ENCODE peak calls at places on chromosomes 7 and 10, in eight cellular contexts. A, Z, C, R, G, I, D and N are unnamed samples.

GRCh38 chr10:79047875-79048638 is 20.7 kb upstream of the ZMIZ1 start:
- DNase-seq in A (peak; percentile 11), Z (no peak), C (no peak), R (peak; percentile 64), G (no peak), I (no peak), D (no peak), N (no peak)

GRCh38 chr7:7181519-7182155 is 707 bp upstream of the C1GALT1 start:
- DNase-seq in A (peak; percentile 48), Z (no peak), C (no peak), R (peak; percentile 45), G (no peak), I (peak; percentile 64), D (peak; percentile 12), N (no peak)

GRCh38 chr7:30366606-30367005 is 82.2 kb downstream of the ZNRF2 start:
- DNase-seq in A (no peak), Z (no peak), C (no peak), R (no peak), G (no peak), I (no peak), D (no peak), N (no peak)

GRCh38 chr7:90721869-90722431 is 125.8 kb downstream of the CDK14 start:
- DNase-seq in A (no peak), Z (no peak), C (no peak), R (no peak), G (no peak), I (no peak), D (no peak), N (no peak)

GRCh38 chr7:45256309-45256708 is 98.7 kb downstream of the RAMP3 start:
- DNase-seq in A (no peak), Z (no peak), C (no peak), R (no peak), G (no peak), I (no peak), D (no peak), N (no peak)

GRCh38 chr10:86673827-86674581 is 5.7 kb downstream of the LDB3 start:
- DNase-seq in A (no peak), Z (no peak), C (no peak), R (no peak), G (no peak), I (peak; percentile 79), D (peak; percentile 28), N (no peak)

GRCh38 chr7:50552921-50553320 is 12.3 kb downstream of the DDC start:
- DNase-seq in A (peak; percentile 50), Z (peak; percentile 21), C (no peak), R (no peak), G (no peak), I (peak; percentile 55), D (peak; percentile 56), N (no peak)

GRCh38 chr10:99372546-99373271 is 43.6 kb downstream of the CNNM1 start:
- DNase-seq in A (no peak), Z (peak; percentile 36), C (no peak), R (no peak), G (no peak), I (no peak), D (peak; percentile 58), N (no peak)

GRCh38 chr7:26857534-26858228 is 6.7 kb downstream of the SKAP2 start:
- DNase-seq in A (peak; percentile 12), Z (no peak), C (no peak), R (no peak), G (no peak), I (peak; percentile 39), D (no peak), N (peak; percentile 79)

GRCh38 chr7:155299539-155300202 is 2.0 kb downstream of the INSIG1 start:
- DNase-seq in A (no peak), Z (no peak), C (no peak), R (no peak), G (no peak), I (no peak), D (peak; percentile 21), N (no peak)

GRCh38 chr10:47400251-47400650 is 16.2 kb upstream of the ZNF488 start:
- DNase-seq in A (no peak), Z (no peak), C (no peak), R (no peak), G (no peak), I (no peak), D (no peak), N (no peak)

GRCh38 chr10:93147281-93147680 is 73.6 kb downstream of the CYP26A1 start:
- DNase-seq in A (no peak), Z (no peak), C (no peak), R (no peak), G (no peak), I (no peak), D (no peak), N (no peak)

GRCh38 chr10:5575144-5575481 is 50.4 kb downstream of the CALML3 start:
- DNase-seq in A (no peak), Z (no peak), C (no peak), R (no peak), G (no peak), I (no peak), D (no peak), N (no peak)

GRCh38 chr7:47327698-47328391 is 254.1 kb downstream of the TNS3 start:
- DNase-seq in A (peak; percentile 77), Z (peak; percentile 89), C (no peak), R (no peak), G (no peak), I (peak; percentile 86), D (peak; percentile 96), N (peak; percentile 94)

GRCh38 chr10:103890194-103890658 is 27.8 kb downstream of the STN1 start:
- DNase-seq in A (peak; percentile 66), Z (peak; percentile 71), C (no peak), R (peak; percentile 47), G (no peak), I (no peak), D (no peak), N (no peak)

GRCh38 chr10:121853950-121854349 is 73.9 kb downstream of the ATE1 start:
- DNase-seq in A (no peak), Z (no peak), C (no peak), R (no peak), G (no peak), I (no peak), D (no peak), N (no peak)

GRCh38 chr10:131844546-131845084 is 56.2 kb upstream of the PPP2R2D start:
- DNase-seq in A (no peak), Z (no peak), C (no peak), R (no peak), G (no peak), I (no peak), D (no peak), N (no peak)

GRCh38 chr10:593016-593415 is 96.5 kb downstream of the DIP2C start:
- DNase-seq in A (no peak), Z (no peak), C (no peak), R (no peak), G (no peak), I (no peak), D (no peak), N (no peak)

GRCh38 chr7:142638581-142638980 is 110.7 kb upstream of the PRSS1 start:
- DNase-seq in A (no peak), Z (no peak), C (no peak), R (no peak), G (no peak), I (no peak), D (no peak), N (no peak)

GRCh38 chr10:128480601-128481000 is 354.4 kb upstream of the MKI67 start:
- DNase-seq in A (no peak), Z (no peak), C (no peak), R (no peak), G (no peak), I (no peak), D (no peak), N (no peak)

GRCh38 chr7:110534241-110534931 is 556.5 kb upstream of the LRRN3 start:
- DNase-seq in A (no peak), Z (peak; percentile 47), C (no peak), R (no peak), G (no peak), I (no peak), D (peak; percentile 13), N (no peak)

GRCh38 chr7:137715101-137715500 is 131.7 kb downstream of the DGKI start:
- DNase-seq in A (no peak), Z (no peak), C (no peak), R (no peak), G (no peak), I (no peak), D (peak; percentile 40), N (no peak)

GRCh38 chr10:101561068-101561915 is 26.8 kb downstream of the POLL start:
- DNase-seq in A (no peak), Z (no peak), C (no peak), R (no peak), G (no peak), I (no peak), D (no peak), N (no peak)

GRCh38 chr7:149625947-149626392 is 128.4 kb upstream of the ZNF746 start:
- DNase-seq in A (no peak), Z (no peak), C (no peak), R (no peak), G (no peak), I (no peak), D (no peak), N (no peak)

GRCh38 chr10:115030483-115031200 is 62.5 kb upstream of the ATRNL1 start:
- DNase-seq in A (no peak), Z (no peak), C (no peak), R (no peak), G (no peak), I (no peak), D (no peak), N (peak; percentile 63)